ENCODE peak calls at places on chromosomes 1 and 21, in seven cellular contexts. P is NCI-H1105 treated with DMSO at 0.1 percent for 48 hours, N is pons, A is DMS153, V is kidney tubule cell, T is endothelial cell, R is iris pigment epithelial cell. F is an unnamed sample.

GRCh38 chr21:38852278-38852677 is 46.5 kb downstream of the ETS2 start:
- DNase-seq in R (no peak), N (no peak), V (peak), A (no peak), P (no peak), T (no peak), F (no peak)

GRCh38 chr1:246160905-246161304 is 346.2 kb downstream of the SMYD3 start:
- DNase-seq in R (no peak), A (peak), T (no peak), V (no peak), P (peak), N (no peak), F (no peak)

GRCh38 chr1:113247355-113247754 is 143.0 kb upstream of the MAGI3 start:
- DNase-seq in A (no peak), R (no peak), N (no peak), T (no peak), V (no peak), P (no peak), F (no peak)

GRCh38 chr21:37833301-37833700 is 83.0 kb downstream of the KCNJ6 start:
- DNase-seq in R (no peak), V (no peak), P (no peak), A (no peak), N (no peak), T (no peak), F (no peak)

GRCh38 chr1:224616761-224617409 is 768 bp downstream of the CNIH3 start:
- DNase-seq in T (peak), P (no peak), R (no peak), N (no peak), A (no peak), V (no peak), F (no peak)

GRCh38 chr1:226863446-226863845 is 7.0 kb upstream of the PSEN2 start:
- DNase-seq in R (peak), V (peak), A (no peak), P (no peak), T (no peak), N (no peak), F (no peak)

GRCh38 chr1:84871181-84871580 is 21.8 kb downstream of the LPAR3 start:
- DNase-seq in A (no peak), N (no peak), T (no peak), P (no peak), V (no peak), R (no peak), F (no peak)

GRCh38 chr1:47660622-47661021 is 222.8 kb downstream of the FOXD2 start:
- DNase-seq in P (peak), V (no peak), R (no peak), T (no peak), A (no peak), N (no peak), F (peak)

GRCh38 chr1:244968431-244968830 is 104.1 kb upstream of the HNRNPU start:
- DNase-seq in T (peak), V (no peak), A (no peak), N (no peak), R (no peak), P (no peak), F (no peak)